ENCODE peak calls at places on chromosome 18, in nine cellular contexts. One of them, this sample, is unnamed.

GRCh38 chr18:31203086-31203793 is 40.6 kb upstream of the DSC1 start:
- DNase-seq in AG08396: no peak
- DNase-seq in CD8-positive, alpha-beta T cell: no peak
- DNase-seq in stimulated activated CD4-positive, alpha-beta T cell treated with anti-CD3 and anti-CD28 coated beads, Interleukin-1b, Interleukin-23, amount 100 ng/mL, for 24 hours: no peak
- DNase-seq in GM13977: no peak
- DNase-seq in dorsolateral prefrontal cortex: no peak
- DNase-seq in H9: no peak
- DNase-seq in GM06990: no peak
- DNase-seq in cardiac muscle cell: no peak
- DNase-seq in this sample: no peak

GRCh38 chr18:49597556-49597955 is 35.7 kb downstream of the LIPG start:
- DNase-seq in AG08396: no peak
- DNase-seq in stimulated activated CD4-positive, alpha-beta T cell treated with anti-CD3 and anti-CD28 coated beads, Interleukin-1b, Interleukin-23, amount 100 ng/mL, for 24 hours: no peak
- DNase-seq in cardiac muscle cell: no peak
- DNase-seq in H9: no peak
- DNase-seq in GM06990: no peak
- DNase-seq in GM13977: no peak
- DNase-seq in dorsolateral prefrontal cortex: no peak
- DNase-seq in CD8-positive, alpha-beta T cell: no peak
- DNase-seq in this sample: peak; percentile 81

GRCh38 chr18:42921261-42921737 is 194.2 kb downstream of the RIT2 start:
- DNase-seq in dorsolateral prefrontal cortex: no peak
- DNase-seq in CD8-positive, alpha-beta T cell: no peak
- DNase-seq in GM06990: no peak
- DNase-seq in GM13977: no peak
- DNase-seq in H9: no peak
- DNase-seq in AG08396: no peak
- DNase-seq in stimulated activated CD4-positive, alpha-beta T cell treated with anti-CD3 and anti-CD28 coated beads, Interleukin-1b, Interleukin-23, amount 100 ng/mL, for 24 hours: no peak
- DNase-seq in cardiac muscle cell: no peak
- DNase-seq in this sample: no peak

GRCh38 chr18:49788327-49788908 is 24.9 kb downstream of the ACAA2 start:
- DNase-seq in CD8-positive, alpha-beta T cell: no peak
- DNase-seq in dorsolateral prefrontal cortex: no peak
- DNase-seq in GM13977: no peak
- DNase-seq in H9: no peak
- DNase-seq in GM06990: no peak
- DNase-seq in stimulated activated CD4-positive, alpha-beta T cell treated with anti-CD3 and anti-CD28 coated beads, Interleukin-1b, Interleukin-23, amount 100 ng/mL, for 24 hours: no peak
- DNase-seq in cardiac muscle cell: no peak
- DNase-seq in AG08396: no peak
- DNase-seq in this sample: no peak

GRCh38 chr18:77147418-77147852 is 14.9 kb upstream of the MBP start:
- DNase-seq in CD8-positive, alpha-beta T cell: no peak
- DNase-seq in GM06990: no peak
- DNase-seq in cardiac muscle cell: no peak
- DNase-seq in dorsolateral prefrontal cortex: no peak
- DNase-seq in AG08396: no peak
- DNase-seq in GM13977: no peak
- DNase-seq in stimulated activated CD4-positive, alpha-beta T cell treated with anti-CD3 and anti-CD28 coated beads, Interleukin-1b, Interleukin-23, amount 100 ng/mL, for 24 hours: no peak
- DNase-seq in H9: no peak
- DNase-seq in this sample: no peak

GRCh38 chr18:58438161-58438983 is 190.5 kb downstream of the ALPK2 start:
- DNase-seq in dorsolateral prefrontal cortex: no peak
- DNase-seq in AG08396: peak; percentile 46
- DNase-seq in GM06990: no peak
- DNase-seq in H9: no peak
- DNase-seq in cardiac muscle cell: no peak
- DNase-seq in stimulated activated CD4-positive, alpha-beta T cell treated with anti-CD3 and anti-CD28 coated beads, Interleukin-1b, Interleukin-23, amount 100 ng/mL, for 24 hours: no peak
- DNase-seq in CD8-positive, alpha-beta T cell: no peak
- DNase-seq in GM13977: no peak
- DNase-seq in this sample: no peak

GRCh38 chr18:7321831-7322230 is 90.9 kb downstream of the LRRC30 start:
- DNase-seq in GM06990: no peak
- DNase-seq in AG08396: no peak
- DNase-seq in H9: no peak
- DNase-seq in CD8-positive, alpha-beta T cell: no peak
- DNase-seq in cardiac muscle cell: no peak
- DNase-seq in stimulated activated CD4-positive, alpha-beta T cell treated with anti-CD3 and anti-CD28 coated beads, Interleukin-1b, Interleukin-23, amount 100 ng/mL, for 24 hours: no peak
- DNase-seq in dorsolateral prefrontal cortex: no peak
- DNase-seq in GM13977: no peak
- DNase-seq in this sample: no peak

GRCh38 chr18:60413944-60414547 is 41.5 kb upstream of the MC4R start:
- DNase-seq in GM13977: no peak
- DNase-seq in cardiac muscle cell: peak; percentile 15
- DNase-seq in dorsolateral prefrontal cortex: no peak
- DNase-seq in GM06990: no peak
- DNase-seq in H9: peak; percentile 61
- DNase-seq in AG08396: no peak
- DNase-seq in stimulated activated CD4-positive, alpha-beta T cell treated with anti-CD3 and anti-CD28 coated beads, Interleukin-1b, Interleukin-23, amount 100 ng/mL, for 24 hours: no peak
- DNase-seq in CD8-positive, alpha-beta T cell: no peak
- DNase-seq in this sample: no peak

GRCh38 chr18:73479472-73479871 is 611.7 kb upstream of the NETO1 start:
- DNase-seq in AG08396: no peak
- DNase-seq in dorsolateral prefrontal cortex: no peak
- DNase-seq in GM06990: no peak
- DNase-seq in stimulated activated CD4-positive, alpha-beta T cell treated with anti-CD3 and anti-CD28 coated beads, Interleukin-1b, Interleukin-23, amount 100 ng/mL, for 24 hours: no peak
- DNase-seq in GM13977: no peak
- DNase-seq in H9: no peak
- DNase-seq in CD8-positive, alpha-beta T cell: no peak
- DNase-seq in cardiac muscle cell: no peak
- DNase-seq in this sample: no peak

GRCh38 chr18:23276456-23276855 is 141.2 kb downstream of the CABLES1 start:
- DNase-seq in H9: no peak
- DNase-seq in GM13977: no peak
- DNase-seq in cardiac muscle cell: peak; percentile 18
- DNase-seq in stimulated activated CD4-positive, alpha-beta T cell treated with anti-CD3 and anti-CD28 coated beads, Interleukin-1b, Interleukin-23, amount 100 ng/mL, for 24 hours: no peak
- DNase-seq in AG08396: no peak
- DNase-seq in CD8-positive, alpha-beta T cell: no peak
- DNase-seq in dorsolateral prefrontal cortex: no peak
- DNase-seq in GM06990: no peak
- DNase-seq in this sample: no peak